ENCODE peak calls at places on chromosomes 7 and 10, in four cellular contexts. Y is neural progenitor cell, G is NB4, P is fibroblast of mammary gland. K is an unnamed sample.

GRCh38 chr7:131186816-131187215 is 140.9 kb upstream of the MKLN1 start:
- DNase-seq in Y (no peak), P (no peak), G (no peak), K (no peak)

GRCh38 chr10:52923520-52923919 is 150.9 kb upstream of the MBL2 start:
- DNase-seq in G (no peak), P (no peak), Y (no peak), K (no peak)

GRCh38 chr7:1675036-1675671 is 5.1 kb downstream of the ELFN1 start:
- DNase-seq in G (no peak), Y (no peak), P (no peak), K (no peak)

GRCh38 chr10:67936416-67936815 is 52.0 kb downstream of the SIRT1 start:
- DNase-seq in G (no peak), Y (no peak), P (no peak), K (no peak)

GRCh38 chr10:12644380-12645144 is 295.2 kb downstream of the CAMK1D start:
- DNase-seq in G (no peak), P (no peak), Y (no peak), K (no peak)

GRCh38 chr7:41955475-41956243 is 252.8 kb upstream of the INHBA start:
- DNase-seq in Y (peak; percentile 91), G (peak; percentile 91), P (peak; percentile 100), K (peak; percentile 98)

GRCh38 chr7:3272691-3273141 is 28.3 kb upstream of the SDK1 start:
- DNase-seq in Y (no peak), G (no peak), P (peak; percentile 94), K (no peak)

GRCh38 chr7:141550694-141551079 is 523 bp upstream of the AGK start:
- DNase-seq in Y (peak; percentile 26), P (peak; percentile 6), G (no peak), K (no peak)

GRCh38 chr7:146053492-146053891 is 63.1 kb upstream of the CNTNAP2 start:
- DNase-seq in G (no peak), P (peak; percentile 0), Y (no peak), K (no peak)

GRCh38 chr7:139936760-139937310 is 107.8 kb downstream of the TBXAS1 start:
- DNase-seq in P (peak; percentile 93), G (peak; percentile 80), Y (no peak), K (peak; percentile 26)

GRCh38 chr10:49651917-49652316 is 27.5 kb upstream of the C10orf53 start:
- DNase-seq in Y (no peak), P (no peak), G (no peak), K (no peak)

GRCh38 chr10:60139798-60140566 is 233.6 kb upstream of the CCDC6 start:
- DNase-seq in P (peak; percentile 64), Y (peak; percentile 35), G (no peak), K (peak; percentile 49)

GRCh38 chr7:11294218-11294617 is 320.5 kb downstream of the PHF14 start:
- DNase-seq in P (no peak), G (no peak), Y (no peak), K (no peak)

GRCh38 chr10:71093531-71093930 is 118.8 kb upstream of the UNC5B start:
- DNase-seq in P (no peak), G (no peak), Y (no peak), K (no peak)

GRCh38 chr10:62788861-62789467 is 15.6 kb upstream of the ADO start:
- DNase-seq in Y (no peak), P (no peak), G (no peak), K (no peak)

GRCh38 chr7:44979481-44980392 is 922 bp upstream of the MYO1G start:
- DNase-seq in G (peak; percentile 59), P (no peak), Y (no peak), K (no peak)

GRCh38 chr7:128783143-128783799 is 7.7 kb upstream of the OPN1SW start:
- DNase-seq in G (peak; percentile 76), P (peak; percentile 91), Y (peak; percentile 68), K (peak; percentile 45)

GRCh38 chr7:28183627-28184026 is 3.0 kb upstream of the JAZF1 start:
- DNase-seq in Y (no peak), G (peak; percentile 44), P (peak; percentile 55), K (no peak)

GRCh38 chr7:66970310-66970709 is 25.1 kb downstream of the SBDS start:
- DNase-seq in Y (peak; percentile 20), G (no peak), P (peak; percentile 10), K (no peak)

GRCh38 chr10:59245751-59246150 is 69.3 kb downstream of the PHYHIPL start:
- DNase-seq in P (no peak), Y (no peak), G (peak; percentile 10), K (no peak)

GRCh38 chr7:88243345-88243909 is 23.6 kb upstream of the SRI start:
- DNase-seq in Y (peak; percentile 50), P (peak; percentile 83), G (peak; percentile 56), K (no peak)

GRCh38 chr7:91089382-91089963 is 174.8 kb upstream of the FZD1 start:
- DNase-seq in G (peak; percentile 58), P (peak; percentile 57), Y (peak; percentile 48), K (no peak)

GRCh38 chr10:70551971-70552422 is 50.5 kb downstream of the PRF1 start:
- DNase-seq in G (no peak), Y (no peak), P (peak; percentile 64), K (peak; percentile 95)

GRCh38 chr10:8052344-8052969 is 2.0 kb upstream of the GATA3 start:
- DNase-seq in G (no peak), Y (peak; percentile 50), P (no peak), K (no peak)

GRCh38 chr7:159057647-159058046 is 87.0 kb downstream of the VIPR2 start:
- DNase-seq in Y (no peak), G (no peak), P (no peak), K (no peak)

GRCh38 chr7:84492565-84493034 is 298.0 kb upstream of the SEMA3A start:
- DNase-seq in Y (no peak), G (no peak), P (peak; percentile 69), K (peak; percentile 12)

GRCh38 chr10:18400201-18400910 is 251.0 kb downstream of the NSUN6 start:
- DNase-seq in G (no peak), P (no peak), Y (peak; percentile 44), K (no peak)

GRCh38 chr10:88157981-88158465 is 294.6 kb downstream of the PTEN start:
- DNase-seq in G (peak; percentile 54), Y (no peak), P (peak; percentile 91), K (peak; percentile 50)

GRCh38 chr7:77184990-77185389 is 14.6 kb downstream of the FGL2 start:
- DNase-seq in P (peak; percentile 16), Y (no peak), G (no peak), K (no peak)

GRCh38 chr7:131941291-131941690 is 384.9 kb upstream of the PODXL start:
- DNase-seq in Y (no peak), P (no peak), G (no peak), K (no peak)

GRCh38 chr10:111836586-111836985 is 347.0 kb downstream of the GPAM start:
- DNase-seq in P (peak; percentile 60), Y (no peak), G (no peak), K (no peak)

GRCh38 chr10:93762979-93763391 is 5.2 kb downstream of the LGI1 start:
- DNase-seq in G (no peak), Y (no peak), P (no peak), K (no peak)

GRCh38 chr7:20601121-20601520 is 14.3 kb upstream of the ABCB5 start:
- DNase-seq in G (no peak), P (no peak), Y (no peak), K (no peak)

GRCh38 chr10:51001587-51001986 is 72.7 kb upstream of the PRKG1 start:
- DNase-seq in G (peak; percentile 12), P (peak; percentile 39), Y (peak; percentile 51), K (no peak)

GRCh38 chr10:97915761-97916160 is 66.1 kb downstream of the GOLGA7B start:
- DNase-seq in P (no peak), G (no peak), Y (no peak), K (no peak)

GRCh38 chr7:147595076-147595475 is 995.5 kb upstream of the C7orf33 start:
- DNase-seq in G (no peak), P (no peak), Y (no peak), K (no peak)

GRCh38 chr7:11689096-11689495 is 142.9 kb downstream of the THSD7A start:
- DNase-seq in G (no peak), Y (no peak), P (no peak), K (no peak)

GRCh38 chr7:2048006-2048405 is 184.7 kb downstream of the MAD1L1 start:
- DNase-seq in P (no peak), Y (no peak), G (no peak), K (no peak)

GRCh38 chr7:121689749-121690148 is 183.2 kb upstream of the PTPRZ1 start:
- DNase-seq in G (no peak), Y (no peak), P (no peak), K (no peak)

GRCh38 chr7:123798527-123799188 is 46.3 kb upstream of the HYAL4 start:
- DNase-seq in P (no peak), Y (no peak), G (no peak), K (no peak)
- H3K4me3 ChIP-seq in P (no peak overlapping the region), Y (no peak overlapping the region), G (no peak overlapping the region), K (no peak overlapping the region)

GRCh38 chr7:142689439-142690168 is 59.7 kb upstream of the PRSS1 start:
- DNase-seq in P (no peak), Y (no peak), G (peak; percentile 11), K (no peak)
- TF ChIP-seq CTCF in P (peak; percentile 16), Y (peak; percentile 31), G (peak; percentile 29), K (no peak)

GRCh38 chr10:104333037-104333727 is 5.1 kb downstream of the ITPRIP start:
- DNase-seq in G (no peak), Y (no peak), P (peak; percentile 25), K (no peak)

GRCh38 chr10:104332243-104333036 is 5.8 kb downstream of the ITPRIP start:
- DNase-seq in P (peak; percentile 38), Y (no peak), G (no peak), K (no peak)

GRCh38 chr10:104330168-104331117 is 7.8 kb downstream of the ITPRIP start:
- DNase-seq in Y (no peak), G (no peak), P (peak; percentile 90), K (peak; percentile 88)

GRCh38 chr10:104329754-104330153 is 8.5 kb downstream of the ITPRIP start:
- DNase-seq in G (peak; percentile 78), P (peak; percentile 96), Y (no peak), K (no peak)

DNA sequence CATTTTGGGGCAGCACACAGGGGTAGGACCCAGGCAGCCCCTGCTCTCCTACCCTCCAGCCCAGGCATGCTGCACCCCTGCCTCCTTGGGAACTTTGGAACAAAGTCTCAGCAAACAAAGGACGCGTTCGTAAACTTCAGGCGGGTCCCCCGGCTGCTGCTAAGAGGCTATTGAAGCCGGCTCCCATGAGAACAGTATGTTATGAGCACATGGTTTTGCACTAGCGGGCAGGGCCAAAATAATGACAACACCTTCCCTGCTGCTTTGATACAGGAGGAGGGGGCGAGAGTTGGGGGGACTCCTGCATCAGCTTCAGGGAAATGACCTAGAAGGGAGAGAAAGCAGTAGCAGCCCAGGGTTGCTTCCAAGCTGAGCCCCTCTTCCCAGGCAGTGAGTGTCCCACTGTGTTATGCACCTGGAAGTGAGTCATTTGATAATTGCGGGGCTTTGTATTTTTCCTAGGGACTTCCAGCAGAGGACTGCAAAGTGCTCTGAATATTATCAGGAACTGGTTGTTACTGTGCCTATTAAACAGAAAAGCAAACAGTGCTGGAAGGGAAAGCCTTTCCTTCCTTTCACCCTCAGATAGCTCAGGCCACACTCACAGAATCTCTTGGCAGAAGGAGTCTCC is 6.9 kb downstream of the ITPRIP start:
- DNase-seq in Y (peak; percentile 34), G (no peak), P (peak; percentile 81), K (no peak)
- H3K4me3 ChIP-seq in Y (no peak overlapping the region), G (no peak overlapping the region), P (no peak overlapping the region), K (no peak overlapping the region)

DNA sequence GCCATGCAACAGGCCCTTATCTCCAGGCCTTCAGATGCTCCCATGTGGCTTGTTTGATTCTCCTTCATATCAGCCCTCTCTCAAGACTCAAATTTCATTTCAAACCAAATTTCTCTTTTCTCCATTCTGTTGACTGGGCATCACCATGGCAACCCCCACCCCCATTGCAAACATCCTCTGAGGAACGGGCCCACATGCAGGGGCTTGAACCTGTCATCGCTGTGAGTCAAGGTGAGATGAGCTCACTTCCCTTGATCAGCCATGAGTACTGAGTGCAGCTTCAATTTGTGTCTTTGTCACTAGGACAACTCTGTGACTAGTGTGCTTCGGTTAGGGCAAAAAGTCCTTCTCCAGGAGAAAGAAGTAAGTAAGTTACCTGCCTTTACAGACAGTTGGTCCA is 41.8 kb downstream of the CALML3 start:
- DNase-seq in G (no peak), Y (no peak), P (no peak), K (no peak)
- TF ChIP-seq CTCF in G (no peak), Y (no peak), P (no peak), K (no peak)